ENCODE peak calls at places on chromosomes 7 and 10, in four cellular contexts. L is choroid plexus epithelial cell, M is AG04450, S is stomach. D is an unnamed sample.

GRCh38 chr7:114979388-114979787 is 57.5 kb downstream of the MDFIC start:
- DNase-seq in L (peak; percentile 92), M (no peak), S (peak; percentile 61), D (peak; percentile 93)

GRCh38 chr7:7100432-7100849 is 81.9 kb upstream of the C1GALT1 start:
- DNase-seq in L (peak; percentile 38), M (no peak), S (no peak), D (no peak)

GRCh38 chr7:139496528-139496927 is 13.1 kb upstream of the KLRG2 start:
- DNase-seq in L (no peak), M (no peak), S (no peak), D (no peak)

GRCh38 chr10:4256971-4257370 is 472.0 kb upstream of the KLF6 start:
- DNase-seq in L (no peak), M (no peak), S (no peak), D (no peak)

GRCh38 chr7:20778063-20778721 is 8.5 kb downstream of the SP8 start:
- DNase-seq in L (peak; percentile 23), M (no peak), S (peak; percentile 42), D (no peak)

GRCh38 chr7:131007439-131008330 is 273.7 kb upstream of the KLF14 start:
- DNase-seq in L (peak; percentile 79), M (no peak), S (peak; percentile 73), D (peak; percentile 82)

GRCh38 chr7:115276791-115277190 is 354.9 kb downstream of the MDFIC start:
- DNase-seq in L (no peak), M (no peak), S (no peak), D (no peak)

GRCh38 chr7:16826061-16826460 is 21.3 kb upstream of the AGR2 start:
- DNase-seq in L (no peak), M (no peak), S (no peak), D (no peak)

GRCh38 chr10:71659739-71660136 is 59.8 kb downstream of the C10orf105 start:
- DNase-seq in L (no peak), M (no peak), S (no peak), D (no peak)

GRCh38 chr10:79102056-79102874 is 33.5 kb downstream of the ZMIZ1 start:
- DNase-seq in L (peak; percentile 50), M (no peak), S (peak; percentile 65), D (peak; percentile 64)

GRCh38 chr10:114714281-114714741 is 56.2 kb upstream of the ABLIM1 start:
- DNase-seq in L (peak; percentile 94), M (peak; percentile 95), S (peak; percentile 52), D (peak; percentile 80)

GRCh38 chr10:97037365-97038361 is 148.1 kb downstream of the SLIT1 start:
- DNase-seq in L (peak; percentile 79), M (peak; percentile 54), S (peak; percentile 81), D (peak; percentile 84)

GRCh38 chr10:65355141-65355680 is 1570.6 kb upstream of the LRRTM3 start:
- DNase-seq in L (no peak), M (no peak), S (no peak), D (no peak)

GRCh38 chr7:55441668-55442305 is 76.7 kb downstream of the LANCL2 start:
- DNase-seq in L (peak; percentile 74), M (peak; percentile 47), S (no peak), D (peak; percentile 73)

GRCh38 chr10:102615361-102615760 is 28.9 kb upstream of the TRIM8 start:
- DNase-seq in L (no peak), M (no peak), S (no peak), D (no peak)

GRCh38 chr10:3869036-3869435 is 84.0 kb upstream of the KLF6 start:
- DNase-seq in L (peak; percentile 45), M (no peak), S (no peak), D (no peak)

GRCh38 chr7:95684037-95684436 is 87.7 kb upstream of the PDK4 start:
- DNase-seq in L (peak; percentile 79), M (no peak), S (no peak), D (peak; percentile 50)

GRCh38 chr7:66377714-66378113 is 172.6 kb downstream of the TPST1 start:
- DNase-seq in L (no peak), M (no peak), S (no peak), D (no peak)

GRCh38 chr10:112539340-112539739 is 92.3 kb downstream of the VTI1A start:
- DNase-seq in L (no peak), M (no peak), S (no peak), D (no peak)

GRCh38 chr10:65622608-65623007 is 1303.2 kb upstream of the LRRTM3 start:
- DNase-seq in L (no peak), M (no peak), S (no peak), D (no peak)

DNA sequence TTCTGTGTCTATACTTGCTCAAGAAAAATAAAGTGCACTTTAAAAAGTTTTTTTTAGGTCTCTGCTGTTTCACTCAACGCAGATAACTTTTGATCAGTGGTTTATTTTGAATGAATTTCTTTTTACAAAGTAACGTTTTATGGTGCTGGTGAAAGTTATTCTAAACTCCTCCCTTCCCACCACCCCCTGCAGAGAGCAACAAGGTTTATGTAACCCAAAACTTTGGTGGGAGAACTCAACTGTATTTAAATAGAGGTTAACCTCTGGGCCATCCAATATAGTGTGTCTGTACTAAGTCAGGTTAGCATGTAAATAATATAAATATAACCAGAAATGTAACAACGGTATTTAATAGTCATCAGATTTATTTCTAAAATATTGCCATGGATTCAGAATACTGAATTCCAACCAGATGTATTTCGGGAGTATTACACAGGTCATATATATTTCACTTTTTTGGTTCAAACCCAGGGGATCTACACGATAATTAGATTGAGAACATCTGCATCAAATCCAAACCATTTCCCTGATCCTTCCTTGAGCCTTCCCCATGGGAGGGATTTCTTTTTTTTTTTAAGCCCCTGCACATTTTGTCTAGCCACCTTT is 3.9 kb upstream of the CUX1 start:
- DNase-seq in L (no peak), M (no peak), S (no peak), D (no peak)
- H3K4me3 ChIP-seq in L (peak overlapping the region; percentile 72), M (peak overlapping the region; percentile 78), S (peak overlapping the region; percentile 91), D (peak overlapping the region; percentile 73)

DNA sequence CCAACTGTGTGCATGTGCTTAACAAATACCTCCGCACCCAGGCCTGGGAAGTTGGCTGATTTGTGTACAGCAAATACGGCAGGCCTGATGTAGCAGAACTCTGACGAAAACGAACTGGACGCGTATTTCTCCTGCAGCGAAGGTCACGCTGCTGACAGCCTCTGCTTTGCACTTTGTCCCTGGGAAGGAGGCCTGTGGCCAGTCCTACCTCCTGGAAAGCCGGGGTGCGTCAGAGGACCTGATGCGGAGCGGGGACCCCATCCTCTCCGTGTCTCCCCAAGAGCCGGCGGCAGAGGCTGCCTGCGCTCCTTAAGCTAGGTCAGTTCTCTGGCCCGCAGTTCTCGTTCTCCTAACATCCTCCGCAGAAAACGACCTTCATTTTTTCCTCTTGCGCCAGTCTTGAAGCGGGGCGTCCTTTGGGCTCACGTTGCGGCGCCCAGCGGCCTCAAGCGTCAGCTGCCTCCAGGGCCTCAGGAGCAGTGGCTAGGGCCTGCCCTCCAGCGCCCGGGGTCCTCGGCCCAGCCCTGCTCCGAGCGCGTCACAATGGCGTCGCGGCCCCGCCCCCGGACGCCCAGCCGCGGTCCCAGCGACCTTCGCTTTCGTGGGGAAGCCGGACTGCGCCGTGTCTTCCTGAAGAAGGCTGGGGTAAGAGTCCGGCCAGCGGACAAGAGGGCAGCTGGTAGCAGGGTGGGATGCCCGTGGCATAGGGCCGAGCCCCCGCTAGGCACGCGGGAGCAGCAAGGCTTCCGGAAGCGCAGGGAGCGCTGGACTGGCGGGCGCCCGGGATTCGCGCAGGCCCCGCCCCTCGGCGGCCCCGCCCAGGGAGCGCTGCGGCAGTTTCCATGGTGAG is at the start of gene ZNF487:
- DNase-seq in L (peak; percentile 89), M (peak; percentile 38), S (peak; percentile 91), D (peak; percentile 82)
- TF ChIP-seq CTCF in L (peak; percentile 19), M (peak; percentile 17), S (no peak), D (peak; percentile 22)

DNA sequence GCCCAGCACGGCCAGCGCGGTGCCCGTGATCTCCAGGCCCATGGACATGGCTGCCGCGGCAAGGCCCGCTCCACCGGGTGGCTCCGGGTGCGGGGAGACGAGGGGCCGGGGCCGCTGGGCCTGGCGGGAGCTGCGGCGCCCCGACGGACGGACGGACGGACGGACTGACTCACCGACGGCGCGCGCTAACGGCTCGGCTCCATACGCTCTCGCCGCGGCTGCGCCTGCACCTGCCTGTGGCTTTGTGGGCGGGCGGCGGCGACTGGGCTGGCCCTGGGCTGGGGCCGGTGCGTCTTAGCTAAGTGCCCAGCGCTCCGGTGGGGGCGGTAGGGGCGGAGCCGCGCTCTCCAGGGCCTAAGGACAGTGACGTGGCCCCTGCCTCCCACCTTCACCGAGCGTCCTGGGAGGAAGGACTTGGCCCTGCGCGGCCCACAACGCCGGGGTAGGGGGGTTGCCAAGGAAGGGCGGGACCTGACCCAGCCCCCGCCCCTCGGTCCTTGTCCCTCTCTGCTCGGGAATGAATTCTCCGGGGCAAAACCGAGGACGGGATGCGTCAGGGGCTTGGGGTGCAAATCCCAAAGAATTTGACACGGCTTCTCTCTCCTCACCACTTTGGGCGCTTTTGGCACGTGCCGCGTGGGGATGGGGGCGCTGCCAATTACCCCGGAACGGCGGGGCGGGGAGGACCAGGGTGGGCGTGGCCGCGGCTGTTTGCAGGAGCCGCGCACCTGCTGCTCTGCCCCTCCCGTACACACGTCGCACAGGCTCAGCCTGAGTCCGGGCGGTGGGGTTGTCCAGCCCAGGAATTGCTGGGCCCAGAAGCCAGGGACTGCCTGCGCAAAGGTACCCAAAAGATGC is at the start of gene CLDN3:
- DNase-seq in L (no peak), M (no peak), S (peak; percentile 59), D (no peak)
- H3K4me3 ChIP-seq in L (no peak within 1 kb of the TSS), M (no peak within 1 kb of the TSS), S (peak within 1 kb of the TSS; percentile 40), D (no peak within 1 kb of the TSS)

DNA sequence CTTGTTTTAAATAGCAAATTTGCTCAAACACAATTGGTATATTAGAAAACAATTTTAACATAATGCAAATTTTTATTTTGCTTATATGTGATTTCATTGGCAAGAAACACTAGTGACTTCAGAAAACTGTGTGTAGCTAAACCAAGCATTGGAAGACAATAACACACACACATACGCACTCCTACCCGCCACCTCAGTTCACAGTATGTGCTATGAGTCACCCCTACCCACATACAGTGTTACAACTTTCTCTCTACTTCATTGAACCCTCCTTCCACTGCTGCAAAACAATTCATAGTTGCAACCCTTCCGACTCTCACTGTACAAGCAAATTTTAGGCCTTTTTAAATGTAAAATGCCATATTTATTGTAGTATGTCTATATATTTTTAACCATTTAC is 119.9 kb upstream of the THSD7A start:
- DNase-seq in L (peak; percentile 39), M (no peak), S (no peak), D (no peak)
- TF ChIP-seq CTCF in L (no peak), M (no peak), S (no peak), D (no peak)

DNA sequence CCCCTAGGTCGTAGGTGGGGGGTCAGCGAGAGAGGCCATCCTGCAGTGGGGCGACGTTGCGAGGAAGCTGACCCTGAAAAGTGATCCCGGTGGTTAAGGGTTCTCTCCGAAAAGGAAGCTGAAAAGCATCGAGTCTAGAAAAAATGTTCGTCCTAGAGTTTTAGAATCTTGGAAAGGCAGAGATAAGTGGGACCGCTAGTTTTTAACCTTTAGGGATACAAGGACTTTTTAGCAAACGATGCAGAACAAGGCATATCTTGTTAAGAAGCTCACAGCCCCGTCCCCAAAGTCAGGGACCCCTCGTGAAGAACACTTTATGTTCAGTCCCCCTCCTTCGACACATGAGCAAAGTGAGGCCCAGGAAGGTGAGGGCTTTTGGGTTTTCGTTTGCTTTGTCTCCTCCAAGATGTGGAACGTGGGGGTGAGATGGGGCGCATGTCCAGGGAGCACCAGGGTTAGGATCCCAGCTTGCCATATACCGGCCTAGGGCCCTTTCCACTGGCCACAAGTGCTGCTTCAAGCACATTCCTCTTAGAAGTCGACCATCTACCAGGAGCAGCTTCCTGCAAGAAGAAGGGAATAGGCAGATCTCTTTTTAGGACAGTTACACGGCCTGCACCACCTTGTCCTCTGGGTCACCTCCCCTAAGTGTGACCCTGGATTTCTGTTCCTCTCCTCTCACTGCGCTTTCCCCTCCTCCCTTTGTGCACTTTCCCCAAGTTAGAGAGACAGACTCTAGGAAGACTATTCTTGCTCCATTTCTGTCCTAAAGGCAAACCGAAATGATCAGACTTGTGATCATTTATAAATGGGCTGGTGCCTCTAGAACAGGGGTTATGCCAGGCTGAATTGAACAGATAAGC is 969 bp downstream of the SLC35G1 start:
- DNase-seq in L (peak; percentile 28), M (no peak), S (no peak), D (peak; percentile 31)
- H3K4me3 ChIP-seq in L (peak overlapping the region; percentile 84), M (peak overlapping the region; percentile 80), S (peak overlapping the region; percentile 78), D (peak overlapping the region; percentile 84)

GRCh38 chr7:128381161-128381821 is 19.8 kb upstream of the PRRT4 start:
- DNase-seq in L (no peak), M (no peak), S (no peak), D (peak; percentile 26)
- TF ChIP-seq CTCF in L (peak; percentile 62), M (peak; percentile 48), S (no peak), D (peak; percentile 62)